ENCODE peak calls at places on chromosomes 11 and 22, in six cellular contexts. C is activated T-helper 9 cell treated with anti-CD3 and anti-CD28 coated beads, Interleukin-2, amount 50 U/mL, for 16 hours; A is colonic mucosa; K is NT2/D1; F is T-helper 22 cell; U is GM23338. P is an unnamed sample.
A peak's percentile ranks its signal among the peaks of the same experiment; 100 is the strongest.

GRCh38 chr11:114255289-114255688 is 40.9 kb upstream of the NNMT start:
- DNase-seq in C (no peak), A (no peak), K (no peak), F (no peak), U (no peak), P (no peak)

GRCh38 chr22:45505991-45506743 is 3.5 kb downstream of the FBLN1 start:
- DNase-seq in C (no peak), A (no peak), K (no peak), F (no peak), U (peak; percentile 31), P (peak; percentile 41)

GRCh38 chr11:72625746-72626636 is 48.2 kb downstream of the PDE2A start:
- DNase-seq in C (no peak), A (peak; percentile 43), K (no peak), F (no peak), U (peak; percentile 38), P (peak; percentile 67)

GRCh38 chr22:22431271-22432220 is 77.0 kb downstream of the ZNF280B start:
- DNase-seq in C (peak; percentile 12), A (peak; percentile 72), K (peak; percentile 25), F (no peak), U (peak; percentile 81), P (no peak)

GRCh38 chr11:61349189-61349751 is 12.4 kb downstream of the CYB561A3 start:
- DNase-seq in C (no peak), A (no peak), K (no peak), F (no peak), U (no peak), P (peak; percentile 55)

GRCh38 chr11:85718991-85719807 is 33.2 kb upstream of the CCDC89 start:
- DNase-seq in C (no peak), A (no peak), K (peak; percentile 90), F (no peak), U (peak; percentile 86), P (peak; percentile 69)

GRCh38 chr11:14026961-14027360 is 64.4 kb downstream of the SPON1 start:
- DNase-seq in C (no peak), A (no peak), K (no peak), F (no peak), U (no peak), P (no peak)

GRCh38 chr11:31645747-31646146 is 136.2 kb downstream of the ELP4 start:
- DNase-seq in C (no peak), A (no peak), K (no peak), F (no peak), U (no peak), P (no peak)

GRCh38 chr11:131767421-131767820 is 397.0 kb downstream of the NTM start:
- DNase-seq in C (no peak), A (no peak), K (no peak), F (no peak), U (no peak), P (no peak)

GRCh38 chr11:93935826-93936225 is 85.3 kb upstream of the HEPHL1 start:
- DNase-seq in C (no peak), A (no peak), K (no peak), F (no peak), U (no peak), P (no peak)

GRCh38 chr11:32080381-32080980 is 10.4 kb upstream of the RCN1 start:
- DNase-seq in C (no peak), A (no peak), K (no peak), F (no peak), U (no peak), P (no peak)

GRCh38 chr11:92457250-92457649 is 232.6 kb downstream of the FAT3 start:
- DNase-seq in C (no peak), A (no peak), K (no peak), F (no peak), U (no peak), P (no peak)

GRCh38 chr22:24950272-24950902 is 2.1 kb upstream of the KIAA1671 start:
- DNase-seq in C (no peak), A (no peak), K (no peak), F (no peak), U (peak; percentile 96), P (no peak)

GRCh38 chr11:93570759-93571413 is 27.7 kb upstream of the SMCO4 start:
- DNase-seq in C (no peak), A (peak; percentile 65), K (no peak), F (no peak), U (no peak), P (no peak)

GRCh38 chr22:24868979-24869378 is 63.0 kb downstream of the SGSM1 start:
- DNase-seq in C (no peak), A (no peak), K (no peak), F (no peak), U (no peak), P (no peak)

GRCh38 chr22:43783777-43784176 is 28.3 kb downstream of the EFCAB6 start:
- DNase-seq in C (no peak), A (no peak), K (no peak), F (no peak), U (peak; percentile 49), P (no peak)

GRCh38 chr22:25774575-25775026 is 32.6 kb downstream of the MYO18B start:
- DNase-seq in C (no peak), A (no peak), K (peak; percentile 23), F (no peak), U (peak; percentile 82), P (no peak)

GRCh38 chr11:92211576-92212167 is 12.9 kb upstream of the FAT3 start:
- DNase-seq in C (no peak), A (no peak), K (no peak), F (no peak), U (peak; percentile 63), P (peak; percentile 52)

GRCh38 chr11:1830500-1831223 is 4.1 kb upstream of the SYT8 start:
- DNase-seq in C (no peak), A (peak; percentile 90), K (no peak), F (no peak), U (no peak), P (no peak)

GRCh38 chr22:36734171-36735058 is 30.9 kb upstream of the CACNG2 start:
- DNase-seq in C (no peak), A (no peak), K (no peak), F (no peak), U (no peak), P (no peak)

GRCh38 chr22:42033263-42034181 is 34.9 kb downstream of the WBP2NL start:
- DNase-seq in C (no peak), A (no peak), K (no peak), F (no peak), U (no peak), P (no peak)

GRCh38 chr22:31556627-31557203 is 60.4 kb downstream of the SFI1 start:
- DNase-seq in C (no peak), A (no peak), K (no peak), F (no peak), U (peak; percentile 60), P (no peak)

GRCh38 chr22:38129856-38130255 is 19.4 kb upstream of the BAIAP2L2 start:
- DNase-seq in C (no peak), A (no peak), K (no peak), F (no peak), U (no peak), P (peak; percentile 32)

GRCh38 chr11:59802639-59803176 is 7.9 kb downstream of the MRPL16 start:
- DNase-seq in C (no peak), A (peak; percentile 60), K (no peak), F (no peak), U (peak; percentile 58), P (no peak)

GRCh38 chr11:65504671-65505433 is 6.0 kb downstream of the MALAT1 start:
- DNase-seq in C (no peak), A (no peak), K (no peak), F (no peak), U (no peak), P (peak; percentile 6)

GRCh38 chr11:121696947-121697346 is 244.2 kb upstream of the SORL1-AS1 start:
- DNase-seq in C (no peak), A (no peak), K (no peak), F (no peak), U (no peak), P (no peak)

GRCh38 chr11:134047586-134047999 is 21.3 kb upstream of the JAM3 start:
- DNase-seq in C (no peak), A (peak; percentile 67), K (no peak), F (no peak), U (no peak), P (peak; percentile 92)

GRCh38 chr22:46783721-46784120 is 21.3 kb downstream of the TBC1D22A start:
- DNase-seq in C (no peak), A (no peak), K (no peak), F (no peak), U (no peak), P (no peak)

GRCh38 chr11:115699733-115700132 is 195.5 kb upstream of the CADM1 start:
- DNase-seq in C (no peak), A (no peak), K (no peak), F (no peak), U (no peak), P (no peak)

GRCh38 chr11:86176165-86176884 is 68.2 kb upstream of the EED start:
- DNase-seq in C (peak; percentile 23), A (no peak), K (no peak), F (peak; percentile 13), U (no peak), P (peak; percentile 72)

GRCh38 chr11:102414559-102414958 is 38.0 kb downstream of the TMEM123 start:
- DNase-seq in C (no peak), A (no peak), K (no peak), F (no peak), U (no peak), P (no peak)